ENCODE peak calls at places on chromosomes 12 and 14, in six cellular contexts. J, S, E, G, N and Q are unnamed samples.

GRCh38 chr12:45674583-45674982 is 54.9 kb upstream of the ARID2 start:
- DNase-seq in J (peak), S (peak), E (no peak), G (peak), N (no peak), Q (peak)

GRCh38 chr12:71900091-71900490 is 38.6 kb upstream of the TPH2 start:
- DNase-seq in J (peak), S (peak), E (no peak), G (peak), N (no peak), Q (no peak)

GRCh38 chr14:39025810-39026627 is 77.0 kb downstream of the SEC23A start:
- DNase-seq in J (peak), S (peak), E (no peak), G (no peak), N (no peak), Q (no peak)

GRCh38 chr12:121792607-121793500 is 634 bp downstream of the RHOF start:
- DNase-seq in J (no peak), S (no peak), E (no peak), G (no peak), N (peak), Q (peak)

GRCh38 chr12:108640802-108641445 is 7.2 kb upstream of the SELPLG start:
- DNase-seq in J (no peak), S (peak), E (no peak), G (peak), N (peak), Q (peak)

GRCh38 chr12:100843061-100843460 is 48.5 kb downstream of the ANO4 start:
- DNase-seq in J (no peak), S (no peak), E (no peak), G (no peak), N (no peak), Q (no peak)

GRCh38 chr14:21077672-21078071 is 7.6 kb downstream of the ARHGEF40 start:
- DNase-seq in J (no peak), S (no peak), E (no peak), G (no peak), N (no peak), Q (no peak)

GRCh38 chr14:67357583-67358354 is 1.8 kb downstream of the ATP6V1D start:
- DNase-seq in J (no peak), S (no peak), E (no peak), G (peak), N (no peak), Q (no peak)

GRCh38 chr14:24831677-24832076 is 197.7 kb upstream of the GZMB start:
- DNase-seq in J (no peak), S (no peak), E (no peak), G (no peak), N (no peak), Q (no peak)

GRCh38 chr12:78191611-78192010 is 360.9 kb downstream of the NAV3 start:
- DNase-seq in J (no peak), S (no peak), E (no peak), G (peak), N (no peak), Q (no peak)

GRCh38 chr12:10563966-10564365 is 49.4 kb downstream of the MAGOHB start:
- DNase-seq in J (no peak), S (no peak), E (no peak), G (no peak), N (no peak), Q (no peak)

GRCh38 chr12:102444093-102444492 is 36.3 kb downstream of the IGF1 start:
- DNase-seq in J (no peak), S (no peak), E (no peak), G (no peak), N (no peak), Q (no peak)

GRCh38 chr12:15192721-15193120 is 28.5 kb downstream of the RERG start:
- DNase-seq in J (no peak), S (no peak), E (no peak), G (no peak), N (no peak), Q (no peak)

GRCh38 chr12:28966049-28966778 is 182.9 kb upstream of the FAR2 start:
- DNase-seq in J (peak), S (peak), E (no peak), G (peak), N (peak), Q (peak)

GRCh38 chr14:104795781-104796681 is 483 bp upstream of the AKT1 start:
- DNase-seq in J (peak), S (no peak), E (no peak), G (no peak), N (peak), Q (no peak)

GRCh38 chr12:67344979-67345710 is 76.0 kb downstream of the CAND1 start:
- DNase-seq in J (no peak), S (no peak), E (no peak), G (no peak), N (no peak), Q (no peak)

GRCh38 chr12:12714276-12715001 is 2.7 kb upstream of the CDKN1B start:
- DNase-seq in J (peak), S (peak), E (no peak), G (peak), N (peak), Q (peak)
- TF ChIP-seq CTCF in J (peak), S (peak), E (peak), G (peak), N (no peak), Q (peak)

GRCh38 chr12:57063991-57064725 is 14.2 kb upstream of the MYO1A start:
- DNase-seq in J (peak), S (no peak), E (peak), G (peak), N (no peak), Q (no peak)
- TF ChIP-seq CTCF in J (no peak), S (no peak), E (no peak), G (no peak), N (no peak), Q (no peak)

GRCh38 chr14:95523818-95524448 is 7.5 kb upstream of the SYNE3 start:
- DNase-seq in J (peak), S (peak), E (no peak), G (peak), N (peak), Q (peak)
- TF ChIP-seq CTCF in J (peak), S (peak), E (no peak), G (no peak), N (peak), Q (no peak)

GRCh38 chr12:92290881-92291280 is 145.2 kb upstream of the BTG1 start:
- DNase-seq in J (no peak), S (peak), E (no peak), G (peak), N (no peak), Q (no peak)

GRCh38 chr12:92289611-92290010 is 144.0 kb upstream of the BTG1 start:
- DNase-seq in J (no peak), S (no peak), E (no peak), G (no peak), N (no peak), Q (no peak)

GRCh38 chr12:92288533-92288932 is 142.9 kb upstream of the BTG1 start:
- DNase-seq in J (no peak), S (no peak), E (no peak), G (no peak), N (no peak), Q (no peak)

GRCh38 chr12:92292016-92292415 is 146.4 kb upstream of the BTG1 start:
- DNase-seq in J (no peak), S (no peak), E (no peak), G (peak), N (no peak), Q (no peak)

DNA sequence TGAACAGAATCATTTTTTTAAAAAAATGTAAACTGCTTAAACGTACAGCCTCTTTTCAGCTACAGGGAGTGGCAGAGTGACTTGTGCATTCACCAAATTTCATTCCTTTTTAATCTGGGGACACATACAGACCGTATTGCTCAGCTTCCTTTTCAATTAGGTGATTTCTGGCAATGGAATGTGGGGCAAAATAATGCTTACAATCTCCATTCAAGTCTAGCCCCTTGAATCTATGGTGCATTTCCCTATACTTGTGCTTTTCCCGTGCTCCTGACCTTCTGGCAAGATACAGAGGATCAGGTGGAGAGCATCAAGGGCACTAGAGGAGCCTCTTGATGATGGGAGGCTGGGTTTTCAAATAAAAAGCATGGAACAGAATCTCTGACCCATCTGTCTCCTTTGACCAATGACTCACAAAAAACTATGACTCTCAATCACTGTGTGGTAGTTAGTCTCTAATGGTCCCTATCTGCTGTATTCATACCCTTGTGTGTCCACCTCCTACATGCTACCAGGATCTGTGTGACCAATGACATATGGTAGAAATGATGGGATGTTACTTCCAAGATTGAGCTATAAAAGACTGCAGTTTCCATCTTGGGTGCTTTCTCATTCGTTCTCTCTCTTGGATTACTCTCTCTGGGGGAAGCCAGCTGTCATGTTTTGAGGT is 144.5 kb upstream of the BTG1 start:
- DNase-seq in J (peak), S (peak), E (no peak), G (peak), N (no peak), Q (no peak)
- TF ChIP-seq CTCF in J (no peak), S (no peak), E (no peak), G (no peak), N (no peak), Q (no peak)

DNA sequence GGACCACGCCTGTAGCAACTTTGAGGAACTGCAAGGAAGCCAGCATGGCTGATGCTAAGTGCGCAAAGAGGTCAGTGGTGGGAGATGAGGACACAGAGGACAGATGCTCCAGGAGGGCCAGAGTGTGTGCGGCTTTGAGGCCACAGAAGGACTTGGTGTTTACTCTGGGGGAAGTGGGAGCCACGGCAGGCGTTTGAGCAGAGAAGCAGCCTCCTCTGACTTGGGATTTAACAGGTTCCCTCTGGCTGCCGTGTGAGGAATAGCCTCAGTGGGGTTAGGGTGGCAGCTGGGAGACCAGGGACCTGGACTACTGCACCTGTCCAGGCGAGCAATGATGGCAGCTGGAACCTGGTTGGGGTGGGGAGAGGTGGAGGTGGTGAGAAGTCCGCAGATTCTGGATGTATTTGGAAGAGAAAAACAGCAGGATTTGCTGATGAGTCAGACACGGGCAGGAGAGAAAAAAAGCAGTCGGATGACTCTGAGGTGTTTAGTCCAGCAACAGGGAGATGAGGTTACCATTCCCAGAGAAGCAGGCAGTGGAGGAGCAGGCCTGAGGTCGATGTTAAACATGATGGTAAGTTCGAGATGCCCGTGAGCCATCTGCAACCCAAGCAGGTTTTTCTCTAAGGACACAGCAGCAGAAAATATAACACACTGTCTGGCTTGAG is 143.5 kb downstream of the SCARB1 start:
- DNase-seq in J (no peak), S (peak), E (no peak), G (peak), N (no peak), Q (no peak)
- TF ChIP-seq CTCF in J (peak), S (peak), E (no peak), G (peak), N (no peak), Q (peak)